ENCODE peak calls at places on chromosome 19, in eight cellular contexts. One of them, this sample, is unnamed.
A peak's percentile ranks its signal among the peaks of the same experiment; 100 is the strongest.

GRCh38 chr19:9877775-9878510 is 42.8 kb downstream of the PIN1 start:
- DNase-seq in LNCaP clone FGC: no peak
- DNase-seq in breast epithelium: no peak
- DNase-seq in adrenal gland: no peak
- DNase-seq in cardiac fibroblast: peak; percentile 18
- DNase-seq in heart left ventricle: no peak
- DNase-seq in GM23338: no peak
- DNase-seq in ovary: no peak
- DNase-seq in this sample: no peak

GRCh38 chr19:12770922-12771321 is 4.4 kb downstream of the HOOK2 start:
- DNase-seq in LNCaP clone FGC: no peak
- DNase-seq in breast epithelium: no peak
- DNase-seq in adrenal gland: no peak
- DNase-seq in cardiac fibroblast: no peak
- DNase-seq in heart left ventricle: no peak
- DNase-seq in GM23338: no peak
- DNase-seq in ovary: no peak
- DNase-seq in this sample: no peak

GRCh38 chr19:10069046-10069445 is 17.1 kb upstream of the SHFL start:
- DNase-seq in LNCaP clone FGC: no peak
- DNase-seq in breast epithelium: no peak
- DNase-seq in adrenal gland: peak; percentile 35
- DNase-seq in cardiac fibroblast: no peak
- DNase-seq in heart left ventricle: no peak
- DNase-seq in GM23338: no peak
- DNase-seq in ovary: no peak
- DNase-seq in this sample: no peak

GRCh38 chr19:3003046-3003445 is 25.7 kb downstream of the TLE6 start:
- DNase-seq in LNCaP clone FGC: no peak
- DNase-seq in breast epithelium: no peak
- DNase-seq in adrenal gland: peak; percentile 45
- DNase-seq in cardiac fibroblast: no peak
- DNase-seq in heart left ventricle: no peak
- DNase-seq in GM23338: no peak
- DNase-seq in ovary: no peak
- DNase-seq in this sample: no peak

GRCh38 chr19:1094655-1094977 is 559 bp downstream of the POLR2E start:
- DNase-seq in LNCaP clone FGC: no peak
- DNase-seq in breast epithelium: no peak
- DNase-seq in adrenal gland: no peak
- DNase-seq in cardiac fibroblast: no peak
- DNase-seq in heart left ventricle: no peak
- DNase-seq in GM23338: no peak
- DNase-seq in ovary: no peak
- DNase-seq in this sample: no peak

GRCh38 chr19:1616875-1617274 is 11.6 kb upstream of the UQCR11 start:
- DNase-seq in LNCaP clone FGC: no peak
- DNase-seq in breast epithelium: no peak
- DNase-seq in adrenal gland: no peak
- DNase-seq in cardiac fibroblast: no peak
- DNase-seq in heart left ventricle: no peak
- DNase-seq in GM23338: no peak
- DNase-seq in ovary: no peak
- DNase-seq in this sample: no peak

GRCh38 chr19:21434967-21435544 is 38.1 kb downstream of the ZNF493 start:
- DNase-seq in LNCaP clone FGC: peak; percentile 69
- DNase-seq in breast epithelium: no peak
- DNase-seq in adrenal gland: no peak
- DNase-seq in cardiac fibroblast: no peak
- DNase-seq in heart left ventricle: no peak
- DNase-seq in GM23338: peak; percentile 20
- DNase-seq in ovary: no peak
- DNase-seq in this sample: no peak

GRCh38 chr19:14006766-14007562 is 844 bp upstream of the RFX1 start:
- DNase-seq in LNCaP clone FGC: no peak
- DNase-seq in breast epithelium: no peak
- DNase-seq in adrenal gland: peak; percentile 89
- DNase-seq in cardiac fibroblast: no peak
- DNase-seq in heart left ventricle: peak; percentile 91
- DNase-seq in GM23338: peak; percentile 93
- DNase-seq in ovary: peak; percentile 93
- DNase-seq in this sample: peak; percentile 96

GRCh38 chr19:53977429-53977990 is 13.9 kb upstream of the CACNG6 start:
- DNase-seq in LNCaP clone FGC: peak; percentile 32
- DNase-seq in breast epithelium: peak; percentile 59
- DNase-seq in adrenal gland: peak; percentile 69
- DNase-seq in cardiac fibroblast: peak; percentile 94
- DNase-seq in heart left ventricle: peak; percentile 89
- DNase-seq in GM23338: peak; percentile 99
- DNase-seq in ovary: peak; percentile 40
- DNase-seq in this sample: no peak

GRCh38 chr19:48489608-48490216 is 20.5 kb downstream of the CYTH2 start:
- DNase-seq in LNCaP clone FGC: no peak
- DNase-seq in breast epithelium: no peak
- DNase-seq in adrenal gland: peak; percentile 78
- DNase-seq in cardiac fibroblast: peak; percentile 63
- DNase-seq in heart left ventricle: peak; percentile 77
- DNase-seq in GM23338: peak; percentile 87
- DNase-seq in ovary: peak; percentile 79
- DNase-seq in this sample: peak; percentile 93

GRCh38 chr19:32861596-32861995 is 8.0 kb downstream of the SLC7A9 start:
- DNase-seq in LNCaP clone FGC: no peak
- DNase-seq in breast epithelium: no peak
- DNase-seq in adrenal gland: no peak
- DNase-seq in cardiac fibroblast: no peak
- DNase-seq in heart left ventricle: no peak
- DNase-seq in GM23338: no peak
- DNase-seq in ovary: no peak
- DNase-seq in this sample: no peak

GRCh38 chr19:40908981-40909380 is 26.9 kb upstream of the CYP2A7 start:
- DNase-seq in LNCaP clone FGC: no peak
- DNase-seq in breast epithelium: no peak
- DNase-seq in adrenal gland: no peak
- DNase-seq in cardiac fibroblast: no peak
- DNase-seq in heart left ventricle: no peak
- DNase-seq in GM23338: peak; percentile 56
- DNase-seq in ovary: no peak
- DNase-seq in this sample: no peak

GRCh38 chr19:5977222-5977784 is 637 bp downstream of the RANBP3 start:
- DNase-seq in LNCaP clone FGC: no peak
- DNase-seq in breast epithelium: no peak
- DNase-seq in adrenal gland: peak; percentile 52
- DNase-seq in cardiac fibroblast: no peak
- DNase-seq in heart left ventricle: no peak
- DNase-seq in GM23338: no peak
- DNase-seq in ovary: no peak
- DNase-seq in this sample: no peak

GRCh38 chr19:47310819-47311218 is 1.2 kb downstream of the C5AR1 start:
- DNase-seq in LNCaP clone FGC: no peak
- DNase-seq in breast epithelium: no peak
- DNase-seq in adrenal gland: no peak
- DNase-seq in cardiac fibroblast: no peak
- DNase-seq in heart left ventricle: peak; percentile 58
- DNase-seq in GM23338: no peak
- DNase-seq in ovary: no peak
- DNase-seq in this sample: no peak

GRCh38 chr19:34365463-34366401 is 736 bp downstream of the GPI start:
- DNase-seq in LNCaP clone FGC: peak; percentile 63
- DNase-seq in breast epithelium: no peak
- DNase-seq in adrenal gland: peak; percentile 59
- DNase-seq in cardiac fibroblast: peak; percentile 47
- DNase-seq in heart left ventricle: peak; percentile 71
- DNase-seq in GM23338: peak; percentile 47
- DNase-seq in ovary: peak; percentile 55
- DNase-seq in this sample: no peak

GRCh38 chr19:2115324-2115723 is 18.6 kb downstream of the IZUMO4 start:
- DNase-seq in LNCaP clone FGC: no peak
- DNase-seq in breast epithelium: no peak
- DNase-seq in adrenal gland: no peak
- DNase-seq in cardiac fibroblast: no peak
- DNase-seq in heart left ventricle: no peak
- DNase-seq in GM23338: no peak
- DNase-seq in ovary: no peak
- DNase-seq in this sample: no peak

GRCh38 chr19:55384576-55385235 is 614 bp upstream of the TMEM238 start:
- DNase-seq in LNCaP clone FGC: no peak
- DNase-seq in breast epithelium: no peak
- DNase-seq in adrenal gland: peak; percentile 45
- DNase-seq in cardiac fibroblast: no peak
- DNase-seq in heart left ventricle: peak; percentile 45
- DNase-seq in GM23338: peak; percentile 40
- DNase-seq in ovary: peak; percentile 59
- DNase-seq in this sample: no peak
- TF ChIP-seq CTCF in LNCaP clone FGC: no peak
- TF ChIP-seq CTCF in breast epithelium: no peak
- TF ChIP-seq CTCF in adrenal gland: no peak
- TF ChIP-seq CTCF in cardiac fibroblast: no peak
- TF ChIP-seq CTCF in heart left ventricle: no peak
- TF ChIP-seq CTCF in GM23338: no peak
- TF ChIP-seq CTCF in ovary: no peak
- TF ChIP-seq CTCF in this sample: no peak

DNA sequence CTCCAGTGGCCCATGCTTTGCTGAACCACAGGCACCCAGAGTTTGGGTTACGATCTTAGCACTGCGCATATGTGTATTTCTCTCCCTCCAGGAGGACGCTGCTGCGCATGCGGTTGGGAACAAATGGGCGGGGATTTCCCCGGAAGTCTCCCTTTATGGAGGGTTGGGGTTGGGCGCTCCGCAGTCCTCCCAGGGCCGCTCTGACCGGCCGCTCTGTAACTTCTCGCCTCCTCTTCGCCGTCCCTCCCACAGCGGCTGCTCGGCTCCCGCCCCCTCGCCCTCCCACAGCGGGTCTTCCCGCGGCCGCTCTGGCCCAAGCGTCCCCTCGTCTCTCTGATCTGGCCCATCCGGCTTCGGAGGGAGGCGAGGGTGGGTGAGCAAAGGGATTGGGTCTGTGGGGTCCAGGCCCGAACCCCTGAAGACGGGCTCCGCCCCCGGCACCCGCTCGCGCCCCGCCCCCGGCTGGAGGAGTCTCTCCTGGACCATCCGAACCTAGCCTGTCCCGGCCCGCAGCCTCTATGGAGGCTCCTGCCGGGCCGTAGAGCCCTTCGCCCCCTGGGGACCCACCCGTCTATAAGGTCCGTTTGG is at the start of gene MEGF8:
- DNase-seq in LNCaP clone FGC: peak; percentile 86
- DNase-seq in breast epithelium: peak; percentile 96
- DNase-seq in adrenal gland: peak; percentile 97
- DNase-seq in cardiac fibroblast: peak; percentile 99
- DNase-seq in heart left ventricle: peak; percentile 98
- DNase-seq in GM23338: peak; percentile 99
- DNase-seq in ovary: peak; percentile 98
- DNase-seq in this sample: peak; percentile 99
- TF ChIP-seq CTCF in LNCaP clone FGC: peak; percentile 76
- TF ChIP-seq CTCF in breast epithelium: no peak
- TF ChIP-seq CTCF in adrenal gland: peak; percentile 85
- TF ChIP-seq CTCF in cardiac fibroblast: peak; percentile 91
- TF ChIP-seq CTCF in heart left ventricle: peak; percentile 83
- TF ChIP-seq CTCF in GM23338: no peak
- TF ChIP-seq CTCF in ovary: peak; percentile 56
- TF ChIP-seq CTCF in this sample: peak; percentile 97

GRCh38 chr19:8459095-8459494 is 14.3 kb downstream of the HNRNPM start:
- DNase-seq in LNCaP clone FGC: no peak
- DNase-seq in breast epithelium: no peak
- DNase-seq in adrenal gland: no peak
- DNase-seq in cardiac fibroblast: no peak
- DNase-seq in heart left ventricle: no peak
- DNase-seq in GM23338: no peak
- DNase-seq in ovary: no peak
- DNase-seq in this sample: no peak

GRCh38 chr19:8458380-8458779 is 13.6 kb downstream of the HNRNPM start:
- DNase-seq in LNCaP clone FGC: no peak
- DNase-seq in breast epithelium: no peak
- DNase-seq in adrenal gland: no peak
- DNase-seq in cardiac fibroblast: no peak
- DNase-seq in heart left ventricle: no peak
- DNase-seq in GM23338: no peak
- DNase-seq in ovary: no peak
- DNase-seq in this sample: no peak

GRCh38 chr19:8456064-8456463 is 11.3 kb downstream of the HNRNPM start:
- DNase-seq in LNCaP clone FGC: no peak
- DNase-seq in breast epithelium: no peak
- DNase-seq in adrenal gland: no peak
- DNase-seq in cardiac fibroblast: no peak
- DNase-seq in heart left ventricle: no peak
- DNase-seq in GM23338: peak; percentile 64
- DNase-seq in ovary: no peak
- DNase-seq in this sample: no peak

GRCh38 chr19:8457802-8458201 is 13.0 kb downstream of the HNRNPM start:
- DNase-seq in LNCaP clone FGC: no peak
- DNase-seq in breast epithelium: no peak
- DNase-seq in adrenal gland: no peak
- DNase-seq in cardiac fibroblast: no peak
- DNase-seq in heart left ventricle: no peak
- DNase-seq in GM23338: no peak
- DNase-seq in ovary: no peak
- DNase-seq in this sample: no peak

DNA sequence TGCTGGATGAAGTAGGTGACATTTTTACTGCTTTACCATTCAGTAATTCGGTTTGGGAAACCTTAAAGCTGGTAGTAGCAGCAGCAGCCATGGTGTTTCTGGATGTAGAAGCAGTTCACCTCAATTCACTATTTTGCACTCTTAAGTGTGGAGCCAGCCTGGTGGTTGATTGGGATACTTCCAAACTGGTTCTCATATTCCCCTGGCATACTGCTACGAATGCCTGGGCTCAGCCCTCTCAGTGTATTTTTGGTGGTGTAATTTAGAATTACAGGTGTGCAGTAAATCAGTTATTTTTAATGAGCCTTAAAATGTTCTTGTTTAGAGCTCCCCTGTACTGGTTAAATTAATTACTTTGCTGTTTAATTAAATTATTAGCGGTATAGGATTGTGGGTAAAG is 12.4 kb downstream of the HNRNPM start:
- DNase-seq in LNCaP clone FGC: no peak
- DNase-seq in breast epithelium: no peak
- DNase-seq in adrenal gland: no peak
- DNase-seq in cardiac fibroblast: no peak
- DNase-seq in heart left ventricle: no peak
- DNase-seq in GM23338: no peak
- DNase-seq in ovary: no peak
- DNase-seq in this sample: no peak
- TF ChIP-seq CTCF in LNCaP clone FGC: no peak
- TF ChIP-seq CTCF in breast epithelium: no peak
- TF ChIP-seq CTCF in adrenal gland: no peak
- TF ChIP-seq CTCF in cardiac fibroblast: no peak
- TF ChIP-seq CTCF in heart left ventricle: no peak
- TF ChIP-seq CTCF in GM23338: no peak
- TF ChIP-seq CTCF in ovary: no peak
- TF ChIP-seq CTCF in this sample: no peak

GRCh38 chr19:29449371-29449770 is 76.4 kb upstream of the VSTM2B start:
- DNase-seq in LNCaP clone FGC: no peak
- DNase-seq in breast epithelium: no peak
- DNase-seq in adrenal gland: no peak
- DNase-seq in cardiac fibroblast: no peak
- DNase-seq in heart left ventricle: no peak
- DNase-seq in GM23338: no peak
- DNase-seq in ovary: no peak
- DNase-seq in this sample: peak; percentile 64
- TF ChIP-seq CTCF in LNCaP clone FGC: no peak
- TF ChIP-seq CTCF in breast epithelium: no peak
- TF ChIP-seq CTCF in adrenal gland: no peak
- TF ChIP-seq CTCF in cardiac fibroblast: no peak
- TF ChIP-seq CTCF in heart left ventricle: no peak
- TF ChIP-seq CTCF in GM23338: no peak
- TF ChIP-seq CTCF in ovary: no peak
- TF ChIP-seq CTCF in this sample: no peak

GRCh38 chr19:45820413-45821102 is 5.5 kb upstream of the RSPH6A start:
- DNase-seq in LNCaP clone FGC: no peak
- DNase-seq in breast epithelium: no peak
- DNase-seq in adrenal gland: no peak
- DNase-seq in cardiac fibroblast: no peak
- DNase-seq in heart left ventricle: no peak
- DNase-seq in GM23338: no peak
- DNase-seq in ovary: no peak
- DNase-seq in this sample: no peak
- TF ChIP-seq CTCF in LNCaP clone FGC: no peak
- TF ChIP-seq CTCF in breast epithelium: no peak
- TF ChIP-seq CTCF in adrenal gland: no peak
- TF ChIP-seq CTCF in cardiac fibroblast: no peak
- TF ChIP-seq CTCF in heart left ventricle: no peak
- TF ChIP-seq CTCF in GM23338: peak; percentile 19
- TF ChIP-seq CTCF in ovary: no peak
- TF ChIP-seq CTCF in this sample: no peak